ENCODE peak calls at places on chromosomes 16 and 17, in nine cellular contexts. C is AG09309, G is HFF-Myc, R is hepatocyte, P is A549, W is fibroblast of lung, X is osteoblast, Q is DND-41, F is MCF 10A. Y is an unnamed sample.

GRCh38 chr16:972316-973002 is 1.7 kb upstream of the LMF1 start:
- DNase-seq in P (no peak), C (no peak), G (no peak), W (no peak), Q (no peak), R (no peak), X (peak), F (no peak), Y (no peak)

GRCh38 chr16:87308826-87309225 is 8.4 kb downstream of the C16orf95 start:
- DNase-seq in W (no peak), C (no peak), F (no peak), Q (no peak), X (no peak), P (no peak), G (no peak), R (no peak), Y (no peak)

GRCh38 chr17:20092292-20092867 is 83.2 kb downstream of the SPECC1 start:
- DNase-seq in F (no peak), C (no peak), G (no peak), P (no peak), W (no peak), R (no peak), Q (no peak), X (no peak), Y (no peak)

GRCh38 chr17:28744104-28744801 is 442 bp downstream of the TRAF4 start:
- DNase-seq in G (no peak), R (peak), C (no peak), X (peak), P (peak), Q (peak), F (peak), W (peak), Y (peak)

GRCh38 chr16:4653981-4654380 is 29.4 kb downstream of the MGRN1 start:
- DNase-seq in P (peak), G (no peak), F (no peak), R (peak), Q (no peak), X (peak), W (no peak), C (no peak), Y (no peak)

GRCh38 chr17:37107406-37108083 is 158.8 kb downstream of the AATF start:
- DNase-seq in Q (no peak), R (no peak), W (peak), F (peak), C (no peak), P (no peak), G (no peak), X (peak), Y (no peak)

GRCh38 chr17:67666710-67667109 is 51.0 kb upstream of the NOL11 start:
- DNase-seq in Q (no peak), C (no peak), W (no peak), F (no peak), X (no peak), G (no peak), P (no peak), R (no peak), Y (no peak)

GRCh38 chr17:43917016-43917347 is 9.6 kb upstream of the MPP2 start:
- DNase-seq in F (no peak), W (no peak), Q (no peak), R (no peak), X (no peak), G (no peak), P (no peak), C (no peak), Y (no peak)

GRCh38 chr17:80393491-80393890 is 21.5 kb upstream of the ENDOV start:
- DNase-seq in R (no peak), X (no peak), G (no peak), C (no peak), W (no peak), F (no peak), P (no peak), Q (no peak), Y (no peak)

GRCh38 chr16:12337776-12338655 is 361.5 kb downstream of the SNX29 start:
- DNase-seq in Q (no peak), R (no peak), F (no peak), W (no peak), P (no peak), G (no peak), X (no peak), C (no peak), Y (no peak)

GRCh38 chr17:49616546-49617205 is 41.0 kb downstream of the NXPH3 start:
- DNase-seq in W (peak), C (peak), R (no peak), X (peak), G (no peak), P (no peak), F (no peak), Q (no peak), Y (peak)

GRCh38 chr16:73042807-73043206 is 5.1 kb downstream of the ZFHX3 start:
- DNase-seq in G (no peak), R (no peak), X (no peak), C (no peak), F (no peak), W (no peak), P (no peak), Q (no peak), Y (no peak)

GRCh38 chr16:27281285-27281684 is 12.7 kb upstream of the NSMCE1 start:
- DNase-seq in W (no peak), F (no peak), Q (no peak), G (no peak), X (no peak), C (no peak), R (no peak), P (no peak), Y (no peak)

GRCh38 chr17:40348562-40349476 is 15.7 kb downstream of the GJD3 start:
- DNase-seq in P (no peak), X (peak), F (peak), Q (no peak), R (no peak), C (no peak), W (no peak), G (no peak), Y (no peak)

GRCh38 chr17:3039748-3040147 is 23.7 kb downstream of the OR1D5 start:
- DNase-seq in G (no peak), C (no peak), P (no peak), W (peak), F (no peak), Q (no peak), R (no peak), X (no peak), Y (no peak)

GRCh38 chr17:3046753-3047152 is 16.7 kb downstream of the OR1D5 start:
- DNase-seq in G (no peak), C (no peak), Q (no peak), P (no peak), X (no peak), W (no peak), F (no peak), R (no peak), Y (no peak)

GRCh38 chr17:3038941-3039340 is 24.5 kb downstream of the OR1D5 start:
- DNase-seq in W (no peak), R (no peak), C (no peak), P (no peak), Q (no peak), X (no peak), G (no peak), F (no peak), Y (no peak)

GRCh38 chr17:3040882-3041281 is 22.5 kb downstream of the OR1D5 start:
- DNase-seq in Q (no peak), G (no peak), X (no peak), C (no peak), R (no peak), F (no peak), W (no peak), P (no peak), Y (no peak)

GRCh38 chr17:3043737-3044365 is 19.6 kb downstream of the OR1D5 start:
- DNase-seq in Q (peak), W (no peak), C (no peak), X (no peak), F (no peak), R (no peak), G (no peak), P (peak), Y (no peak)
- TF ChIP-seq CTCF in Q (peak), W (peak), C (no peak), X (peak), F (peak), R (no peak), G (peak), P (no peak), Y (peak)

DNA sequence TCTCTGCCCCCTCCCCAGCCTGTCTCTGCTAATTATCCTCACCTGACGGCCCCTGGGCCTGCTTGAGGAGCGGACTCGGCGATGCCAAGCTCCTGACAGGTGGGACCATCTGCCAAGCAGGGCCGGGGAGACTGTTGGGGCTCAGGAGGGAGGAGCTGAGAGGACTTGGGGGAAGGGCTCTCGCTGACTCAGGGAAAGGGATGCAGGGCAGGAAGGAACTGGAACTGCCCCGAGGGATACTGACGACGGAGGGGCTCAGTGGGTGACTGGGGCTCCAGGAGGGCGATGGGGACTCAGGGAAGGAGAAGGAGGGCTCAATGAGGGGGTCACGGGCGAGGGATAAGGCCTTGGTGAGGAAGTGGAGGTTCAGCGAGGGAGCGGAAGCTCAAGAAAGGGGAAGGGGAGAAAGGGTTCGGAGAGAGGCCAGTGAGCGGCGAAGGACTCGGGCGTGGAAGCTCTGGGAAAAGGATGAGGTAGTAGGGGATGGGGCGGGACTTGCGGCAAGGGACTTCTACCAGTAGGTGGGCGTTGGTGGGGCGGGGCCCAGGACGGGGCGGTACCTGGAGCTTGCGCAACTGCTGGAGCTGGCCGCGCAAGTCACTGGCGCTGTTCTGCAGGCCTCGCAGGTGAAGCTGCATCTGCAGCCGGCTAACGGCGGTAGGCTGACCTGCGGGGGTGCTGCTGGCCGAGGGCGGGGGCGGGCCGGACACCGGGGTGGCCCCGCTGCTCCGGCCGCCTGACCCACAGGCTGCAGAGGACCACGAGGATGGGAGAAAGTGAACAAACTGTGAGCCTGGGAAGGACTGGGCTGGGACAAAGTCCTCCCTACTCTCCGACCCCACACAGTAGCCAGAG is 46.5 kb downstream of the SRCIN1 start:
- DNase-seq in Q (peak), F (peak), X (peak), W (peak), P (peak), R (peak), C (no peak), G (no peak), Y (peak)
- TF ChIP-seq CTCF in Q (peak), F (no peak), X (no peak), W (no peak), P (peak), R (peak), C (no peak), G (no peak), Y (no peak)

GRCh38 chr17:62862251-62862650 is 54.1 kb upstream of the MARCHF10 start:
- DNase-seq in P (no peak), C (no peak), Q (no peak), X (no peak), G (no peak), R (no peak), F (peak), W (no peak), Y (no peak)
- TF ChIP-seq CTCF in P (no peak), C (no peak), Q (no peak), X (no peak), G (no peak), R (no peak), F (no peak), W (no peak), Y (no peak)

DNA sequence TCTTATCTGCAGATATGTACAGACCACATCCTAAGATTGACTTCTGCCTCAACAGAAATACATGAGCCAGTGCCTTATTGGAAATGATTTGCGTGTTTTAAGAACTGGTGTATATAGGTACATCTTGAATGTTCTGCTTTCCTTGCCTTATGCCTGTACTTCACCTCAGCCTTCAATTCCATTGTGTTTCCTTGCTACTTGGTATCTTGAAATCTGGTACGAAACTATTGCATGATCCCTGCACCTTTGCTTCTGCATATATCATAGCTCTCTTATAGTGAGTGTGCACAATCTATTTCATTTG is 1.5 kb downstream of the ATF7IP2 start:
- DNase-seq in F (peak), W (no peak), Q (no peak), C (no peak), G (no peak), X (peak), R (no peak), P (no peak), Y (no peak)
- TF ChIP-seq CTCF in F (no peak), W (no peak), Q (no peak), C (no peak), G (no peak), X (no peak), R (no peak), P (no peak), Y (no peak)

DNA sequence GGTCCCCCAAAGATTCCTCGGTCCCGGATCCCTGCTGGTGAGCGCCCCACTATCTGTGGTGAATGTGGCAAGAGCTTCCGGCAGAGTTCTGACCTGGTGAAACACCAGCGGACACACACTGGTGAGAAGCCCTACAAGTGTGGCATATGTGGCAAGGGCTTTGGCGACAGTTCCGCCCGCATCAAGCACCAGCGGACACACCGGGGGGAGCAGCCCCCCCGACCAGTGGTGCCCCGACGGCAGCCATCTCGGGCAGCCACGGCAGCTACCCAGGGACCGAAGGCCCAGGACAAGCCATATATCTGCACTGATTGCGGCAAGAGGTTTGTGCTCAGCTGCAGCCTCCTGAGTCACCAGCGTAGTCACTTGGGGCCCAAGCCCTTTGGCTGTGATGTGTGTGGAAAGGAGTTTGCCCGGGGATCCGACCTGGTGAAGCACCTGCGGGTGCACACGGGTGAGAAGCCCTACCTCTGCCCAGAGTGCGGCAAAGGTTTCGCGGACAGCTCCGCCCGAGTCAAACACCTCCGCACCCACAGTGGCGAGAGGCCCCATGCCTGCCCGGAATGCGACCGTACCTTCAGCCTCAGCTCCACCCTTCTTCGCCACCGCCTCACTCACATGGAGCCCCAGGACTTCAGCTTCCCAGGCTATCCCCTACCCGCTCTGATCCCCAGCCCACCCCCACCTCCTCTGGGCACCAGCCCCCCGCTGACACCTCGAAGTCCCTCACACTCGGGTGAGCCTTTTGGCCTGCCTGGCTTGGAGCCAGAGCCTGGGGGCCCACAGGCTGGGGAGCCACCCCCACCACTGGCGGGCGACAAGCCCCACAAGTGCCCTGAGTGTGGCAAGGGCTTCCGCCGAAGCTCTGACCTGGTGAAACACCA is 2.8 kb downstream of the ZNF48 start:
- DNase-seq in R (no peak), F (no peak), W (no peak), P (no peak), Q (no peak), C (no peak), G (no peak), X (peak), Y (no peak)
- TF ChIP-seq CTCF in R (no peak), F (no peak), W (no peak), P (no peak), Q (no peak), C (no peak), G (no peak), X (no peak), Y (no peak)

Y was measured in fibroblast of villous mesenchyme.